ENCODE peak calls at places on chromosomes 5 and 9, in five cellular contexts. M is NCI-H1092, O is MCF 10A, F is hypothalamus, T is HCT116. B is an unnamed sample.

GRCh38 chr5:115209279-115209678 is 39.6 kb upstream of the TRIM36 start:
- DNase-seq in O (no peak), M (no peak), F (no peak), T (no peak), B (no peak)

GRCh38 chr9:88521308-88521707 is 13.7 kb upstream of the NXNL2 start:
- DNase-seq in O (no peak), M (no peak), T (no peak), F (no peak), B (no peak)

GRCh38 chr9:3827175-3827574 is 301.4 kb upstream of the RFX3 start:
- DNase-seq in M (no peak), F (no peak), T (peak), O (peak), B (no peak)

GRCh38 chr5:13814293-13814692 is 130.2 kb downstream of the DNAH5 start:
- DNase-seq in O (peak), T (no peak), M (no peak), F (no peak), B (no peak)

GRCh38 chr5:100853582-100853981 is 49.5 kb downstream of the ST8SIA4 start:
- DNase-seq in O (no peak), F (no peak), T (no peak), M (no peak), B (no peak)

GRCh38 chr5:163401271-163401670 is 36.1 kb upstream of the CCNG1 start:
- DNase-seq in O (peak), T (no peak), F (no peak), M (no peak), B (no peak)

GRCh38 chr5:118441956-118442355 is 546.4 kb downstream of the DTWD2 start:
- DNase-seq in T (no peak), F (no peak), M (no peak), O (no peak), B (no peak)

GRCh38 chr5:35745666-35746065 is 111.0 kb upstream of the IL7R start:
- DNase-seq in F (no peak), T (no peak), O (no peak), M (no peak), B (no peak)

GRCh38 chr9:686381-686813 is 155.1 kb upstream of the DMRT1 start:
- DNase-seq in F (no peak), M (no peak), T (no peak), O (peak), B (no peak)

GRCh38 chr5:177431317-177432142 is 5.1 kb downstream of the GRK6 start:
- DNase-seq in M (no peak), O (no peak), F (no peak), T (no peak), B (no peak)

GRCh38 chr5:158824167-158824882 is 275.4 kb downstream of the EBF1 start:
- DNase-seq in T (no peak), M (no peak), O (no peak), F (no peak), B (no peak)

GRCh38 chr9:133137451-133138231 is 16.6 kb upstream of the RALGDS start:
- DNase-seq in F (peak), O (no peak), M (no peak), T (no peak), B (no peak)

GRCh38 chr9:91799113-91799735 is 150.8 kb downstream of the ROR2 start:
- DNase-seq in T (no peak), F (no peak), M (no peak), O (no peak), B (no peak)

GRCh38 chr5:12848709-12849108 is 944.5 kb upstream of the CTNND2 start:
- DNase-seq in M (no peak), F (no peak), T (no peak), O (peak), B (no peak)

GRCh38 chr9:69153707-69154521 is 20.2 kb upstream of the TJP2 start:
- DNase-seq in O (no peak), M (no peak), F (no peak), T (no peak), B (no peak)

GRCh38 chr5:172501708-172502379 is 47.5 kb upstream of the SH3PXD2B start:
- DNase-seq in T (no peak), M (no peak), O (no peak), F (no peak), B (no peak)

GRCh38 chr5:52789378-52789777 is 1.7 kb downstream of the ITGA1 start:
- DNase-seq in O (no peak), M (no peak), T (no peak), F (no peak), B (no peak)

GRCh38 chr5:171622010-171622409 is 163.6 kb upstream of the SMIM23 start:
- DNase-seq in M (no peak), O (peak), T (no peak), F (no peak), B (no peak)

GRCh38 chr9:16673171-16673570 is 197.3 kb downstream of the BNC2 start:
- DNase-seq in T (no peak), F (no peak), M (no peak), O (no peak), B (no peak)

GRCh38 chr5:55694152-55694830 is 17.8 kb downstream of the SLC38A9 start:
- DNase-seq in F (no peak), O (peak), T (peak), M (no peak), B (no peak)